ENCODE peak calls at places on chromosomes 13 and 19, in ten cellular contexts. I is CD4-positive, alpha-beta memory T cell; S is islet precursor cell; Z is activated naive CD8-positive, alpha-beta T cell treated with anti-CD3 and anti-CD28 coated beads for 36 hours; P is MCF 10A; G is SHP77; Y is NCI-H2171 treated with DMSO at 0.1 percent for 48 hours; X is effector memory CD8-positive, alpha-beta T cell; M is T-cell; A is heart left ventricle. D is an unnamed sample.

GRCh38 chr13:23578411-23579071 is 8.3 kb downstream of the TNFRSF19 start:
- DNase-seq in X (peak; percentile 36), S (peak; percentile 93), I (peak; percentile 66), Z (peak; percentile 75), G (peak; percentile 86), Y (peak; percentile 55), M (peak; percentile 33), P (peak; percentile 61), A (peak; percentile 84), D (peak; percentile 93)

GRCh38 chr13:41004875-41005693 is 14.0 kb downstream of the ELF1 start:
- DNase-seq in Z (no peak), I (peak; percentile 72), G (no peak), P (no peak), M (no peak), S (no peak), A (no peak), X (no peak), Y (no peak), D (no peak)

GRCh38 chr19:23098988-23099387 is 17.8 kb upstream of the ZNF730 start:
- DNase-seq in Y (no peak), Z (no peak), M (no peak), S (no peak), P (no peak), I (no peak), X (no peak), G (no peak), A (no peak), D (no peak)

GRCh38 chr19:42028304-42029216 is 34.5 kb upstream of the ATP1A3 start:
- DNase-seq in A (no peak), I (no peak), Y (no peak), M (no peak), P (peak; percentile 26), G (no peak), X (peak; percentile 9), Z (peak; percentile 34), S (peak; percentile 71), D (peak; percentile 38)

GRCh38 chr19:45527731-45528130 is 20.5 kb downstream of the VASP start:
- DNase-seq in M (no peak), I (no peak), G (no peak), Y (no peak), X (no peak), P (no peak), Z (no peak), S (peak; percentile 64), A (no peak), D (peak; percentile 34)

GRCh38 chr13:109586509-109587346 is 199.7 kb downstream of the IRS2 start:
- DNase-seq in Y (no peak), I (no peak), M (no peak), X (no peak), Z (no peak), P (no peak), S (no peak), A (no peak), G (no peak), D (peak; percentile 77)

GRCh38 chr19:23972161-23972560 is 57.5 kb downstream of the ZNF726 start:
- DNase-seq in I (no peak), G (no peak), S (no peak), M (no peak), X (no peak), A (no peak), Y (no peak), Z (no peak), P (no peak), D (no peak)

GRCh38 chr19:27794444-27795042 is 1418.4 kb downstream of the UQCRFS1 start:
- DNase-seq in A (peak; percentile 36), X (no peak), Y (no peak), G (no peak), I (peak; percentile 15), S (peak; percentile 74), Z (peak; percentile 17), P (no peak), M (no peak), D (no peak)

GRCh38 chr19:5288347-5288739 is 52.3 kb downstream of the PTPRS start:
- DNase-seq in Z (no peak), Y (no peak), P (no peak), A (no peak), I (no peak), S (peak; percentile 45), X (no peak), G (no peak), M (no peak), D (no peak)

GRCh38 chr19:342801-343421 is 1.7 kb downstream of the MIER2 start:
- DNase-seq in G (no peak), Y (no peak), S (no peak), I (no peak), M (no peak), X (no peak), A (peak; percentile 78), Z (no peak), P (peak; percentile 88), D (no peak)

GRCh38 chr13:24251525-24251924 is 57.9 kb upstream of the C1QTNF9 start:
- DNase-seq in Y (no peak), I (peak; percentile 94), A (no peak), Z (peak; percentile 80), P (no peak), X (peak; percentile 83), M (peak; percentile 87), G (no peak), S (no peak), D (no peak)

GRCh38 chr19:33133438-33134031 is 1.6 kb downstream of the WDR88 start:
- DNase-seq in X (no peak), A (no peak), P (no peak), I (no peak), S (peak; percentile 64), Y (no peak), M (no peak), Z (no peak), G (peak; percentile 12), D (peak; percentile 40)

GRCh38 chr19:56837892-56838679 is 2.4 kb downstream of the PEG3 start:
- DNase-seq in A (peak; percentile 71), G (no peak), X (no peak), I (no peak), P (no peak), S (no peak), Y (no peak), M (no peak), Z (peak; percentile 24), D (no peak)

GRCh38 chr19:3458595-3459284 is 21.6 kb downstream of the SMIM24 start:
- DNase-seq in Y (no peak), M (no peak), G (no peak), P (no peak), A (peak; percentile 68), S (peak; percentile 75), X (no peak), I (no peak), Z (no peak), D (no peak)

GRCh38 chr19:36151144-36152051 is 849 bp downstream of the COX7A1 start:
- DNase-seq in Z (no peak), Y (no peak), S (no peak), X (no peak), I (no peak), A (peak; percentile 82), M (no peak), G (no peak), P (no peak), D (no peak)

GRCh38 chr13:47420568-47420967 is 523.7 kb upstream of the HTR2A start:
- DNase-seq in A (no peak), X (no peak), I (no peak), G (no peak), Z (no peak), Y (no peak), M (no peak), S (peak; percentile 63), P (no peak), D (no peak)

GRCh38 chr13:40483601-40484000 is 182.8 kb downstream of the FOXO1 start:
- DNase-seq in Z (no peak), A (peak; percentile 43), X (no peak), I (no peak), P (no peak), G (peak; percentile 28), Y (peak; percentile 78), M (no peak), S (no peak), D (no peak)

GRCh38 chr13:37797606-37798005 is 72.0 kb downstream of the TRPC4 start:
- DNase-seq in X (no peak), I (no peak), G (no peak), S (no peak), A (no peak), Z (no peak), Y (no peak), M (no peak), P (no peak), D (no peak)

GRCh38 chr19:42601811-42602443 is 7.2 kb upstream of the CEACAM8 start:
- DNase-seq in A (no peak), Y (no peak), M (no peak), I (no peak), Z (no peak), P (peak; percentile 60), X (no peak), S (peak; percentile 68), G (no peak), D (peak; percentile 69)

GRCh38 chr19:13788991-13789390 is 6.3 kb upstream of the ZSWIM4 start:
- DNase-seq in X (no peak), Z (no peak), A (no peak), P (peak; percentile 49), S (no peak), M (peak; percentile 18), I (peak; percentile 55), Y (no peak), G (no peak), D (no peak)

GRCh38 chr13:49454388-49455015 is 10.4 kb downstream of the SETDB2 start:
- DNase-seq in M (no peak), A (no peak), P (no peak), X (no peak), Z (no peak), I (peak; percentile 55), G (no peak), Y (no peak), S (no peak), D (no peak)

GRCh38 chr13:60509601-60510386 is 112.8 kb downstream of the TDRD3 start:
- DNase-seq in M (no peak), G (no peak), Z (no peak), X (no peak), Y (no peak), P (no peak), A (no peak), I (no peak), S (no peak), D (no peak)

GRCh38 chr13:42544246-42544915 is 29.6 kb upstream of the TNFSF11 start:
- DNase-seq in S (no peak), X (no peak), I (no peak), P (no peak), Z (no peak), A (no peak), Y (no peak), G (no peak), M (no peak), D (no peak)

GRCh38 chr13:79492918-79493594 is 12.1 kb downstream of the NDFIP2 start:
- DNase-seq in Z (no peak), A (no peak), Y (no peak), X (no peak), M (no peak), P (no peak), S (no peak), G (no peak), I (no peak), D (no peak)

GRCh38 chr13:37319041-37319443 is 213.6 kb upstream of the CSNK1A1L start:
- DNase-seq in X (no peak), A (no peak), G (no peak), I (no peak), Y (no peak), S (no peak), M (no peak), P (no peak), Z (no peak), D (no peak)

GRCh38 chr19:36215276-36216171 is 618 bp downstream of the ZNF146 start:
- DNase-seq in Z (peak; percentile 7), G (no peak), X (no peak), P (peak; percentile 19), A (no peak), S (no peak), I (no peak), Y (peak; percentile 38), M (no peak), D (no peak)

GRCh38 chr19:48835734-48836088 is 580 bp downstream of the HSD17B14 start:
- DNase-seq in S (peak; percentile 97), I (peak; percentile 90), G (peak; percentile 83), Y (peak; percentile 90), Z (peak; percentile 89), X (peak; percentile 93), M (peak; percentile 93), P (peak; percentile 91), A (peak; percentile 91), D (peak; percentile 97)

GRCh38 chr19:1102407-1103106 is 1.2 kb upstream of the GPX4 start:
- DNase-seq in G (no peak), A (no peak), X (no peak), S (peak; percentile 94), P (peak; percentile 100), Y (no peak), I (no peak), Z (peak; percentile 75), M (no peak), D (peak; percentile 80)

D was measured in Caco-2.